ENCODE peak calls at places on chromosomes 11 and 22, in six cellular contexts. P is omental fat pad; O is cerebellum; X is CD4-positive, alpha-beta memory T cell; C is Kasumi-1; W is activated naive CD8-positive, alpha-beta T cell treated with anti-CD3 and anti-CD28 coated beads, Interleukin-2, amount 50 U/mL, for 24 hours. K is an unnamed sample.

GRCh38 chr11:65586676-65587075 is 8.9 kb downstream of the KCNK7 start:
- DNase-seq in C (no peak), W (no peak), O (no peak), X (no peak), P (no peak), K (no peak)

GRCh38 chr11:12687216-12687623 is 13.0 kb downstream of the TEAD1 start:
- DNase-seq in O (no peak), C (no peak), X (no peak), P (no peak), W (no peak), K (no peak)

GRCh38 chr11:60844870-60845221 is 2.9 kb downstream of the CCDC86 start:
- DNase-seq in C (no peak), W (no peak), O (no peak), P (no peak), X (no peak), K (no peak)

GRCh38 chr22:40819741-40820140 is 595 bp upstream of the SLC25A17 start:
- DNase-seq in P (no peak), X (no peak), C (peak), W (no peak), O (no peak), K (peak)

GRCh38 chr11:125990244-125990643 is 44.4 kb downstream of the VSIG10L2 start:
- DNase-seq in X (no peak), O (peak), P (no peak), W (no peak), C (no peak), K (no peak)

GRCh38 chr22:30990675-30991074 is 21.6 kb downstream of the TUG1 start:
- DNase-seq in W (no peak), P (no peak), O (no peak), C (no peak), X (no peak), K (no peak)

GRCh38 chr11:129247129-129247528 is 55.0 kb upstream of the ARHGAP32 start:
- DNase-seq in X (peak), C (peak), P (no peak), O (no peak), W (no peak), K (peak)

GRCh38 chr11:65055538-65055937 is 2.8 kb downstream of the NAALADL1 start:
- DNase-seq in C (no peak), X (no peak), P (no peak), W (no peak), O (no peak), K (no peak)

GRCh38 chr11:88359529-88359928 is 22.0 kb upstream of the CTSC start:
- DNase-seq in P (no peak), C (peak), W (no peak), O (no peak), X (no peak), K (peak)

GRCh38 chr11:44605068-44605708 is 39.7 kb downstream of the CD82 start:
- DNase-seq in P (no peak), C (no peak), O (no peak), X (no peak), W (no peak), K (no peak)

GRCh38 chr11:33195391-33196190 is 34.3 kb upstream of the CSTF3 start:
- DNase-seq in X (no peak), W (no peak), O (no peak), C (peak), P (no peak), K (no peak)

GRCh38 chr11:90235536-90235935 is 12.7 kb upstream of the CHORDC1 start:
- DNase-seq in C (no peak), W (no peak), X (no peak), O (no peak), P (no peak), K (no peak)

GRCh38 chr11:126497581-126498109 is 142.2 kb downstream of the ST3GAL4 start:
- DNase-seq in C (no peak), P (no peak), X (no peak), W (no peak), O (no peak), K (no peak)

GRCh38 chr11:14927146-14927545 is 35.1 kb upstream of the CYP2R1 start:
- DNase-seq in C (no peak), X (no peak), W (no peak), P (no peak), O (no peak), K (no peak)

GRCh38 chr11:84714316-84714780 is 912.8 kb downstream of the DLG2 start:
- DNase-seq in W (peak), C (peak), P (no peak), O (no peak), X (no peak), K (peak)

K was measured in Jurkat, Clone E6-1.